ENCODE peak calls at places on chromosomes 6 and 20, in seven cellular contexts. D is esophagus squamous epithelium, O is lower leg skin, F is NCI-H2029, V is T-cell, G is suprapubic skin, N is T-helper 1 cell. Q is an unnamed sample.

GRCh38 chr6:156804402-156804801 is 27.2 kb downstream of the ARID1B start:
- DNase-seq in D (no peak), O (no peak), F (no peak), V (no peak), G (no peak), N (no peak), Q (no peak)

GRCh38 chr6:63245908-63246307 is 34.6 kb downstream of the FKBP1C start:
- DNase-seq in D (no peak), O (no peak), F (no peak), V (no peak), G (no peak), N (no peak), Q (no peak)

GRCh38 chr20:31566658-31567379 is 38.3 kb upstream of the ID1 start:
- DNase-seq in D (no peak), O (no peak), F (peak), V (no peak), G (no peak), N (no peak), Q (no peak)

GRCh38 chr20:51696304-51697118 is 71.7 kb downstream of the ATP9A start:
- DNase-seq in D (no peak), O (no peak), F (peak), V (no peak), G (peak), N (no peak), Q (no peak)

GRCh38 chr6:157592980-157593379 is 212.0 kb downstream of the ZDHHC14 start:
- DNase-seq in D (no peak), O (no peak), F (no peak), V (no peak), G (no peak), N (no peak), Q (no peak)

GRCh38 chr6:11770546-11771466 is 7.8 kb downstream of the ADTRP start:
- DNase-seq in D (peak), O (peak), F (no peak), V (no peak), G (peak), N (no peak), Q (no peak)

GRCh38 chr6:141562801-141563763 is 569.6 kb upstream of the GJE1 start:
- DNase-seq in D (no peak), O (peak), F (peak), V (peak), G (peak), N (peak), Q (peak)

GRCh38 chr20:12700701-12701100 is 308.1 kb upstream of the SPTLC3 start:
- DNase-seq in D (no peak), O (no peak), F (peak), V (no peak), G (no peak), N (no peak), Q (peak)

GRCh38 chr20:52279667-52280180 is 88.1 kb upstream of the ZFP64 start:
- DNase-seq in D (no peak), O (no peak), F (no peak), V (no peak), G (no peak), N (no peak), Q (no peak)

GRCh38 chr6:56850618-56851017 is 104.3 kb upstream of the BEND6 start:
- DNase-seq in D (no peak), O (no peak), F (no peak), V (no peak), G (no peak), N (no peak), Q (no peak)

Q was measured in LNCaP clone FGC.